ENCODE peak calls at places on chromosomes 12 and 14, in ten cellular contexts. Y, R, T, G, M, W, V, F, Q and L are unnamed samples.

GRCh38 chr14:54392131-54392859 is 4.5 kb upstream of the CDKN3 start:
- DNase-seq in Q (no peak), W (no peak), Y (no peak), T (no peak), M (no peak), R (no peak), F (no peak), G (no peak), V (no peak), L (no peak)

GRCh38 chr14:29056167-29056566 is 289.6 kb downstream of the FOXG1 start:
- DNase-seq in Q (no peak), T (no peak), R (no peak), Y (no peak), G (no peak), V (no peak), F (no peak), W (no peak), M (no peak), L (no peak)

GRCh38 chr14:20618328-20618749 is 23.2 kb downstream of the OR6S1 start:
- DNase-seq in W (no peak), F (no peak), M (no peak), T (no peak), V (no peak), G (no peak), R (no peak), Y (no peak), Q (no peak), L (no peak)

GRCh38 chr12:72296389-72296788 is 24.2 kb downstream of the TRHDE start:
- DNase-seq in F (peak), Y (no peak), T (no peak), Q (no peak), G (no peak), W (no peak), M (no peak), V (no peak), R (no peak), L (no peak)

GRCh38 chr14:101707285-101707842 is 54.1 kb upstream of the PPP2R5C start:
- DNase-seq in M (peak), V (peak), T (peak), W (no peak), Y (peak), Q (peak), G (peak), R (peak), F (peak), L (peak)

GRCh38 chr12:96237465-96238077 is 43.4 kb downstream of the ELK3 start:
- DNase-seq in G (peak), T (no peak), M (peak), Y (no peak), F (peak), W (no peak), V (peak), Q (no peak), R (peak), L (no peak)

GRCh38 chr14:58861546-58861945 is 223.8 kb downstream of the DACT1 start:
- DNase-seq in M (peak), W (no peak), Y (no peak), V (no peak), R (no peak), G (peak), Q (no peak), F (peak), T (no peak), L (no peak)

GRCh38 chr12:11968516-11968915 is 102.2 kb upstream of the BCL2L14 start:
- DNase-seq in Y (no peak), T (no peak), Q (no peak), V (no peak), R (no peak), M (no peak), F (no peak), W (no peak), G (no peak), L (no peak)

GRCh38 chr12:28222081-28222700 is 31.9 kb downstream of the CCDC91 start:
- DNase-seq in F (no peak), Y (no peak), M (no peak), R (peak), G (no peak), T (no peak), Q (no peak), W (no peak), V (peak), L (no peak)

GRCh38 chr14:76510255-76510654 is 134.3 kb downstream of the ESRRB start:
- DNase-seq in G (no peak), T (no peak), Q (no peak), W (no peak), V (no peak), R (no peak), F (no peak), M (no peak), Y (no peak), L (no peak)

GRCh38 chr12:116736962-116737773 is 701 bp downstream of the SPRING1 start:
- DNase-seq in T (no peak), G (peak), M (no peak), Q (no peak), F (no peak), R (no peak), W (no peak), V (no peak), Y (peak), L (peak)

GRCh38 chr12:11675952-11676505 is 26.6 kb downstream of the ETV6 start:
- DNase-seq in Q (no peak), W (no peak), G (no peak), F (no peak), T (no peak), M (no peak), V (no peak), R (no peak), Y (no peak), L (no peak)

GRCh38 chr12:27385756-27386155 is 53.1 kb downstream of the BMAL2 start:
- DNase-seq in Q (no peak), V (no peak), R (no peak), F (no peak), G (no peak), Y (no peak), M (no peak), T (no peak), W (no peak), L (no peak)

GRCh38 chr12:43381879-43382278 is 170.1 kb downstream of the ADAMTS20 start:
- DNase-seq in M (no peak), Y (no peak), G (no peak), F (no peak), V (no peak), R (no peak), T (no peak), Q (no peak), W (no peak), L (no peak)

GRCh38 chr12:4268549-4269181 is 4.9 kb upstream of the CCND2 start:
- DNase-seq in G (peak), T (no peak), Q (peak), R (peak), V (no peak), M (no peak), F (no peak), Y (peak), W (no peak), L (no peak)